ENCODE peak calls at places on chromosomes 4 and X, in ten cellular contexts. Y is lower lobe of right lung; H is heart right ventricle; R is lung; C is CD8-positive, alpha-beta memory T cell; M is HCT116; V is IMR-90; X is hepatocyte; N is sigmoid colon; P is A673. O is an unnamed sample.

GRCh38 chr4:47209833-47210232 is 178.5 kb downstream of the GABRB1 start:
- DNase-seq in C (no peak), Y (no peak), H (no peak), R (no peak), N (no peak), V (peak), X (no peak), M (no peak), P (no peak), O (no peak)

GRCh38 chrX:80808854-80809493 is 703 bp downstream of the BRWD3 start:
- DNase-seq in M (no peak), P (no peak), X (peak), V (no peak), N (peak), C (peak), Y (no peak), R (no peak), H (no peak), O (no peak)

GRCh38 chrX:131830400-131831184 is 192.5 kb upstream of the STK26 start:
- DNase-seq in X (peak), V (peak), H (peak), P (peak), C (peak), N (peak), R (peak), Y (peak), M (peak), O (peak)

GRCh38 chr4:159042097-159042605 is 60.7 kb upstream of the RAPGEF2 start:
- DNase-seq in H (no peak), P (peak), M (no peak), C (no peak), Y (no peak), N (no peak), R (peak), V (no peak), X (no peak), O (peak)

GRCh38 chr4:138110815-138111214 is 131.3 kb downstream of the SLC7A11 start:
- DNase-seq in V (peak), R (no peak), M (no peak), C (no peak), N (no peak), H (no peak), Y (no peak), X (no peak), P (no peak), O (no peak)

GRCh38 chr4:184849184-184849583 is 23.4 kb upstream of the ACSL1 start:
- DNase-seq in R (no peak), X (no peak), M (no peak), C (no peak), N (no peak), Y (no peak), H (no peak), V (no peak), P (no peak), O (no peak)

GRCh38 chr4:161208564-161208963 is 955.2 kb downstream of the FSTL5 start:
- DNase-seq in R (no peak), M (no peak), H (no peak), P (no peak), X (no peak), Y (no peak), C (no peak), N (no peak), V (no peak), O (no peak)

GRCh38 chr4:186719925-186720694 is 3.5 kb downstream of the FAT1 start:
- DNase-seq in R (no peak), Y (no peak), V (no peak), N (no peak), M (no peak), H (no peak), X (peak), C (no peak), P (peak), O (peak)

GRCh38 chr4:74059161-74059829 is 20.8 kb upstream of the CXCL3 start:
- DNase-seq in P (peak), C (no peak), R (no peak), Y (no peak), X (no peak), N (no peak), H (no peak), M (no peak), V (no peak), O (no peak)

GRCh38 chrX:152138388-152138784 is at the start of gene MAGEA10:
- DNase-seq in P (no peak), M (no peak), H (no peak), Y (no peak), N (no peak), X (no peak), C (no peak), R (no peak), V (no peak), O (no peak)

GRCh38 chr4:88674989-88675388 is 22.6 kb downstream of the NAP1L5 start:
- DNase-seq in M (no peak), P (no peak), Y (no peak), X (no peak), C (no peak), R (no peak), H (no peak), V (peak), N (no peak), O (no peak)

GRCh38 chr4:169815606-169816005 is 57.9 kb upstream of the HPF1 start:
- DNase-seq in N (no peak), V (peak), P (no peak), M (no peak), R (no peak), Y (no peak), C (no peak), X (peak), H (no peak), O (no peak)

GRCh38 chrX:40471965-40472648 is 108.7 kb upstream of the ATP6AP2 start:
- DNase-seq in H (no peak), P (peak), R (peak), Y (peak), M (no peak), X (peak), V (peak), C (peak), N (peak), O (peak)

GRCh38 chr4:86380176-86380724 is 20.4 kb upstream of the MAPK10 start:
- DNase-seq in Y (no peak), X (peak), R (no peak), V (no peak), N (no peak), M (no peak), H (no peak), P (no peak), C (no peak), O (no peak)

GRCh38 chrX:136163694-136164093 is 16.4 kb downstream of the FHL1 start:
- DNase-seq in V (no peak), H (no peak), M (no peak), P (no peak), Y (no peak), X (no peak), R (no peak), C (no peak), N (no peak), O (no peak)
- H3K27ac ChIP-seq in V (no peak), H (no peak), M (no peak), P (no peak), Y (no peak), X (no peak), R (no peak), C (no peak), N (peak), O (no peak)

GRCh38 chrX:103200951-103201529 is 13.9 kb upstream of the BEX4 start:
- DNase-seq in Y (no peak), P (no peak), V (no peak), N (no peak), X (no peak), M (no peak), R (no peak), C (no peak), H (no peak), O (no peak)
- H3K27ac ChIP-seq in Y (no peak), P (no peak), V (no peak), N (no peak), X (no peak), M (no peak), R (no peak), C (no peak), H (no peak), O (no peak)

GRCh38 chr4:6225469-6225868 is 25.1 kb upstream of the JAKMIP1 start:
- DNase-seq in N (peak), Y (no peak), C (no peak), H (no peak), P (peak), R (no peak), V (peak), M (no peak), X (peak), O (peak)
- H3K27ac ChIP-seq in N (no peak), Y (no peak), C (no peak), H (no peak), P (no peak), R (no peak), V (no peak), M (no peak), X (no peak), O (no peak)

DNA sequence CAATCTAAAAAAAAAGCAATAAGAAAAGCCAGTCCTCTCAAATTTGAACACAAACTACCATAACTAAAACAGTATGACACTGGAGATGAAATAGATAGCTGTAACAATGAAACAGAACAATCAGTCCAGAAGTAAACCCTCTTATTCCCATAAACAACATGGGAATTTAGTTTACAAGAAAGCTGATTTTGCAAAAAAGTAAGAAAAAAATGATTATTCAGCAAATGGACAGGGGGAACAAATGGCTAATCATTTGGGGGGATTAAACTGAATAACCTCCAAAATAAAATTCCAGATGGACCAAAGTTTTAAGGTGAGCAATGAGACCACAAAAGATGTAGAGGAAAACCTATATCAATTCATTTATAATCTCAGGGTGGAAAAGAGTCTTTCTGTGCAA is 16.1 kb upstream of the SASH3 start:
- DNase-seq in C (no peak), R (no peak), X (no peak), M (no peak), Y (no peak), P (no peak), N (no peak), H (no peak), V (no peak), O (no peak)
- H3K27ac ChIP-seq in C (no peak), R (no peak), X (no peak), M (no peak), Y (no peak), P (no peak), N (no peak), H (no peak), V (no peak), O (no peak)

GRCh38 chr4:56990109-56990508 is 11.4 kb downstream of the POLR2B start:
- DNase-seq in X (no peak), V (peak), N (no peak), P (no peak), Y (no peak), C (no peak), M (no peak), R (no peak), H (no peak), O (no peak)

GRCh38 chr4:56999751-57000150 is 21.1 kb downstream of the POLR2B start:
- DNase-seq in Y (no peak), V (no peak), X (no peak), H (no peak), C (no peak), R (no peak), N (no peak), P (no peak), M (no peak), O (no peak)

DNA sequence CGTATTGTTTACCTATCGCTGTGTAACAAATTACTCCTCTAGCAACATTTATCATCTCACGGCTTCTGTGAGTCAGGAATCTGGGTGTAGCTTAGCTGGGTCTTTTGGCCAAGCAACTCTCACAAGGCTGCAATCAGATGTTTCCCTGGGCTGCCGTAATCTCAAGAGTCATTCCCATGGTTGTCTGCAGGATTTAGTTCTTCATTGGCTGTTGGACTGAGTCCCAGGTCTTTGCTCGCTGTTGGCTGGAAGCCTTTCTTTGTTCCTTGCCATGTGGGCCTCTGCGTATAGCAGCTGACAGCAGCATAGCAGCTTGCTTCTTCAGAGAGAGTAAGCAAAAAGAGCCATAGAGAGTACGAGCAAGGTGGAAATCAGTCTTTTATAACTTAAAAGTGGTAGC is 16.8 kb downstream of the POLR2B start:
- DNase-seq in C (no peak), V (peak), Y (no peak), N (peak), P (peak), M (no peak), H (peak), X (peak), R (peak), O (no peak)
- H3K27ac ChIP-seq in C (no peak), V (no peak), Y (peak), N (peak), P (no peak), M (no peak), H (no peak), X (peak), R (no peak), O (no peak)

O was measured in K562.